ENCODE peak calls at places on chromosomes 16 and 17, in seven cellular contexts. S, D, P, W, B, M and Z are unnamed samples.

GRCh38 chr17:15340966-15341365 is 431 bp downstream of the TEKT3 start:
- DNase-seq in S (no peak), B (no peak), D (no peak), W (no peak), M (no peak), P (no peak), Z (no peak)

GRCh38 chr16:71837150-71837549 is 8.6 kb upstream of the ATXN1L start:
- DNase-seq in W (no peak), M (no peak), S (no peak), D (no peak), P (no peak), B (no peak), Z (no peak)

GRCh38 chr16:27033281-27033680 is 33.4 kb upstream of the C16orf82 start:
- DNase-seq in P (no peak), B (no peak), D (no peak), W (no peak), M (no peak), S (no peak), Z (no peak)

GRCh38 chr17:83099570-83100181 is 20.3 kb downstream of the METRNL start:
- DNase-seq in B (peak; percentile 66), W (no peak), P (no peak), M (no peak), D (no peak), S (no peak), Z (no peak)

GRCh38 chr16:30876867-30877266 is 17.0 kb downstream of the BCL7C start:
- DNase-seq in W (peak; percentile 39), D (no peak), B (no peak), S (no peak), P (no peak), M (no peak), Z (no peak)

GRCh38 chr16:4945560-4946502 is 8.9 kb upstream of the PPL start:
- DNase-seq in S (no peak), M (no peak), P (peak; percentile 67), B (no peak), D (peak; percentile 53), W (peak; percentile 74), Z (peak; percentile 72)

GRCh38 chr16:2855536-2855935 is 2.4 kb downstream of the PRSS22 start:
- DNase-seq in P (no peak), D (no peak), S (no peak), M (no peak), W (no peak), B (no peak), Z (no peak)

GRCh38 chr16:14449790-14450463 is 180.1 kb downstream of the PARN start:
- DNase-seq in W (peak; percentile 80), P (no peak), B (no peak), S (no peak), M (no peak), D (no peak), Z (no peak)

GRCh38 chr17:56913000-56913866 is 616 bp downstream of the TRIM25 start:
- DNase-seq in S (no peak), B (no peak), P (no peak), W (no peak), D (no peak), M (no peak), Z (no peak)

GRCh38 chr16:87707714-87708113 is 58.1 kb downstream of the KLHDC4 start:
- DNase-seq in W (no peak), B (no peak), P (no peak), S (no peak), M (no peak), D (no peak), Z (no peak)

GRCh38 chr16:58847902-58848661 is 114.0 kb upstream of the GOT2 start:
- DNase-seq in S (no peak), W (peak; percentile 27), M (no peak), P (no peak), D (no peak), B (no peak), Z (no peak)

GRCh38 chr16:77611386-77611785 is 110.9 kb upstream of the NUDT7 start:
- DNase-seq in P (no peak), D (no peak), B (no peak), M (no peak), S (no peak), W (no peak), Z (no peak)

GRCh38 chr17:82297804-82298537 is 19.4 kb downstream of the CD7 start:
- DNase-seq in M (no peak), B (peak; percentile 92), P (peak; percentile 92), W (peak; percentile 92), S (peak; percentile 97), D (peak; percentile 81), Z (peak; percentile 96)

GRCh38 chr17:55254375-55254774 is 10.4 kb upstream of the HLF start:
- DNase-seq in B (no peak), D (no peak), W (no peak), P (no peak), M (no peak), S (no peak), Z (no peak)

GRCh38 chr16:25033852-25034251 is 18.7 kb upstream of the ARHGAP17 start:
- DNase-seq in P (no peak), D (no peak), S (no peak), B (no peak), W (no peak), M (no peak), Z (no peak)

GRCh38 chr17:68389041-68389440 is 68.3 kb downstream of the WIPI1 start:
- DNase-seq in B (no peak), W (no peak), D (no peak), P (no peak), S (no peak), M (no peak), Z (peak; percentile 32)

GRCh38 chr17:28093999-28094716 is 51.7 kb downstream of the NLK start:
- DNase-seq in S (no peak), D (no peak), B (no peak), W (no peak), M (no peak), P (no peak), Z (no peak)

GRCh38 chr16:56781565-56781964 is 51.6 kb downstream of the NUP93 start:
- DNase-seq in S (no peak), W (no peak), B (no peak), P (no peak), M (no peak), D (no peak), Z (no peak)

GRCh38 chr16:77169650-77170236 is 21.2 kb upstream of the MON1B start:
- DNase-seq in D (no peak), S (peak; percentile 22), W (peak; percentile 61), M (peak; percentile 17), B (peak; percentile 47), P (no peak), Z (no peak)

GRCh38 chr17:78745407-78746088 is 36.5 kb downstream of the CYTH1 start:
- DNase-seq in S (peak; percentile 37), B (no peak), D (no peak), M (no peak), W (peak; percentile 55), P (no peak), Z (no peak)

GRCh38 chr17:47119746-47120520 is 69.2 kb downstream of the CDC27 start:
- DNase-seq in B (no peak), S (no peak), D (no peak), P (no peak), W (no peak), M (no peak), Z (no peak)

DNA sequence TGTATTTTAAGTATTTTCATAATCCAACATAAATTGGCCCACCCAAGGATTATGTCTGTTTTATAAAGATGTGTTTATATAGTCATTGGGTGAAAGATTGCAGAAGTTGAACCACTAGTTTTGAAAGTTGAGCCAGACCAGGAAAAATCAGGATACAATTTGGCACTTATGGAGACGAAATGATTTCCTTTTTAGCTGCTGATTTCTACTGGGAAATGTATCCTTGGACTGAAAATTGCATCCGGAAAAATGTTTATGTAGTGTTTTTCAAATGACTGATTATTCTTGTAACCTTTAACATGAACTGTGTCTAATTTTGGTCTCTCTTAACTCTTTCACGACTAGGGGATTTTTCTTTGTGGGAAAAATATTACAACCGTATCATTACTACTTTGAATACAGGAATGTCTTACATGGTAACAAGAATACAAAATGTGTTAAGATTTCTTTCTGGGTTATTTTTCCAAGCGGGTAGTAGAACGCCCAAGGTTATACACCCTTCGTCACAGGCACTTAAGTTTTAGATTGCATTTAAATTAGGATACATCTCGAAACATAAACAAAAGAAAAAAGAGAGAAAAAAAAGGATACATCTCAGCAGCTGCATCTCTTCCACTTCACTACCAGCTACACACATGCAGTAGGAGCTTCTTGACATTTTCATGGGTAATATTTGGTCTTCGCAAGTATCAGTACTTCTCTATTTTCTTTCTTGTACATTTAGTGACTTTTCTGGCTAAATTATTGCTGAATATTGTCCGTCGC is 273.0 kb upstream of the TBX2 start:
- DNase-seq in S (no peak), D (no peak), M (no peak), B (no peak), W (no peak), P (no peak), Z (no peak)
- TF ChIP-seq CTCF in S (no peak), D (no peak), M (no peak), B (no peak), W (no peak), P (no peak), Z (no peak)

DNA sequence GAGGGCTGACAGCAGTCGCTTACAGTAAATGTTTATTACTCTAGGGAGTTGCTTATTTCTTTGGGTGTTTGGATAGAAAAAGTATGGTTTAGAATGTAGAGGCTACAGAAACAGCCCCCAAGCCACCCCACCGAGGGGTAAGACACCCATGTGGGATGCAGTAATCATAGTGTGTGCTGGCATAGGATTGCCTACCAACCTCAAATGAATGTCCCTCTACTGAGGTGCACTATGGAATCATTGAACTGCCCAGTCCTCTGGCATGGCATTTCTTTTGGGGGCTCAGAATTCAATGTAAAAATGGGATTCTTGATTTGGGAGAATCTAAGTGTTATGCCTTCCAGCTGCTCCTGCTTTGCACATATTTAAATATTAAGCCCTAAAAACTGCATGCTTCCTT is 46.8 kb downstream of the ZNF267 start:
- DNase-seq in M (no peak), D (no peak), S (no peak), P (no peak), W (no peak), B (no peak), Z (no peak)
- H3K9me3 ChIP-seq in M (peaks cover 66% of the 10 kb centered on the region), D (peaks cover 3% of the 10 kb centered on the region), S (peaks cover 95% of the 10 kb centered on the region), P (peaks cover 94% of the 10 kb centered on the region), W (peaks cover 84% of the 10 kb centered on the region), B (peaks cover 100% of the 10 kb centered on the region), Z (peaks cover 14% of the 10 kb centered on the region)

DNA sequence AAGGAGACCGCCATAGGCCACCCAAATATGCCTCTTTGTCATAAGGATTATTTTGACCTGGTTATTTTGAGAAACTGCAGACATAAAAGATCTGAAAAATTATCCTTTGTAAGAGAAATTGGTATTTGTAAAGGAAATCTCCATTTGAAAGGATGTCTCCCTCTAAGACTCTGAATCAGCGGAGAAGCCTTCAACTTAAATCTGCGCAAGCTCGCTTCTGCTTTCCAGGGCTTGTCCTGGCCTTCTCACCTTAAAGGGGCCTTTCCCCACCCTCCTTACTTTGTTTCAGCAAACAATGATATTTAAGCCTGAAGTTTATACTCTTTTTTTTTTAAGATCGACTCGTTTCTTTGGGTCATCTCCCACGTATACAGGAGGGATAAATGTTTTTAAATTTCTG is 34.5 kb downstream of the HSBP1 start:
- DNase-seq in B (no peak), P (no peak), D (no peak), W (no peak), S (no peak), M (no peak), Z (no peak)
- TF ChIP-seq CTCF in B (no peak), P (no peak), D (no peak), W (no peak), S (no peak), M (no peak), Z (no peak)

DNA sequence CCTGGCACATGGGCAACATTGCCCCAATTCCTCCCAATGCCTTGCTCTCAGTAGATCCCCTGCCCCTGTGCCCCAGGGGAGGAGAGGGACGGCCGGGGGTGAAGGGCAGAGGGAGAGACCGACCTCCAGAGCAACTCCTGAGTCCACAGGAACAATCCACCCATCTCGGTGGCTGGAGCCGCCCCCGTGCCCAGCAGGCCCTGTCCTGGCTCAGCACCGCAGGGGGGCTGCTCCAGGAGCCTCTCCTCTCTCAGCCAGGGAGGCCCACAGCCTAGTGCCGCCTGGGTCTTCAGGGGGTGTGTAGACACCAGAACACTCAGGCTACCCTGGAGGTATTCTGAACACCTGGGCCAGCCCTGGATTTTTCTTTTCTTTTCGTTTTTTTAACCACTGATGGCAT is 233.7 kb upstream of the SDK2 start:
- DNase-seq in M (no peak), S (no peak), P (no peak), W (no peak), B (no peak), D (no peak), Z (no peak)
- H3K9me3 ChIP-seq in M (no peaks in the 10 kb centered on the region), S (no peaks in the 10 kb centered on the region), P (no peaks in the 10 kb centered on the region), W (no peaks in the 10 kb centered on the region), B (no peaks in the 10 kb centered on the region), D (no peaks in the 10 kb centered on the region), Z (no peaks in the 10 kb centered on the region)